ENCODE peak calls at places on chromosomes 11 and 22, in five cellular contexts. M is sigmoid colon, A is adrenal gland, U is vagina, C is dorsolateral prefrontal cortex. Y is an unnamed sample.

GRCh38 chr11:74069146-74070046 is 60.5 kb upstream of the UCP3 start:
- DNase-seq in A (no peak), C (no peak), M (no peak), U (no peak), Y (no peak)

GRCh38 chr11:117822031-117822521 is 2.5 kb downstream of the FXYD2 start:
- DNase-seq in U (no peak), A (peak; percentile 38), M (peak; percentile 73), C (peak; percentile 53), Y (no peak)

GRCh38 chr11:69558519-69558941 is 77.1 kb downstream of the LINC01488 start:
- DNase-seq in U (no peak), M (no peak), C (no peak), A (no peak), Y (no peak)

GRCh38 chr11:36713715-36714114 is 115.7 kb upstream of the RAG2 start:
- DNase-seq in M (no peak), C (no peak), A (peak; percentile 17), U (no peak), Y (no peak)

GRCh38 chr11:134738581-134738980 is 326.5 kb upstream of the B3GAT1 start:
- DNase-seq in A (no peak), M (no peak), U (no peak), C (no peak), Y (no peak)

GRCh38 chr11:77130763-77131513 is 2.9 kb downstream of the MYO7A start:
- DNase-seq in M (no peak), U (no peak), C (no peak), A (peak; percentile 95), Y (peak; percentile 44)

GRCh38 chr11:116903139-116903538 is 65.7 kb upstream of the APOA1 start:
- DNase-seq in M (no peak), C (no peak), U (no peak), A (no peak), Y (no peak)

GRCh38 chr11:128502736-128503135 is 84.6 kb downstream of the ETS1 start:
- DNase-seq in M (no peak), C (no peak), A (no peak), U (no peak), Y (no peak)

GRCh38 chr11:7677071-7677470 is 3.8 kb upstream of the CYB5R2 start:
- DNase-seq in M (no peak), U (no peak), C (no peak), A (no peak), Y (no peak)

GRCh38 chr11:61488651-61489291 is 19.8 kb upstream of the LRRC10B start:
- DNase-seq in M (no peak), U (no peak), C (no peak), A (peak; percentile 75), Y (no peak)

GRCh38 chr22:42138122-42138770 is 7.6 kb upstream of the CYP2D6 start:
- DNase-seq in C (no peak), M (no peak), A (no peak), U (no peak), Y (no peak)

GRCh38 chr22:36461665-36462474 is 19.6 kb downstream of the TXN2 start:
- DNase-seq in U (no peak), M (peak; percentile 72), A (no peak), C (no peak), Y (no peak)

GRCh38 chr22:40463017-40463631 is 92.7 kb downstream of the SGSM3 start:
- DNase-seq in A (no peak), M (no peak), U (no peak), C (no peak), Y (peak; percentile 8)

GRCh38 chr11:128052912-128053641 is 534.3 kb downstream of the ETS1 start:
- DNase-seq in M (no peak), A (no peak), U (no peak), C (no peak), Y (no peak)

GRCh38 chr11:70364745-70365535 is 33.4 kb upstream of the CTTN start:
- DNase-seq in U (no peak), A (no peak), M (no peak), C (no peak), Y (no peak)

GRCh38 chr22:41444360-41445170 is 2.0 kb downstream of the TOB2 start:
- DNase-seq in M (peak; percentile 97), A (peak; percentile 97), C (peak; percentile 93), U (peak; percentile 99), Y (peak; percentile 85)

GRCh38 chr22:38964306-38964705 is 6.9 kb downstream of the APOBEC3A start:
- DNase-seq in A (no peak), M (no peak), C (no peak), U (no peak), Y (no peak)

GRCh38 chr11:86644291-86644690 is 28.1 kb downstream of the ME3 start:
- DNase-seq in C (no peak), M (no peak), U (no peak), A (no peak), Y (no peak)

GRCh38 chr22:25815561-25815960 is 73.6 kb downstream of the MYO18B start:
- DNase-seq in C (no peak), U (no peak), M (no peak), A (no peak), Y (no peak)

GRCh38 chr11:125763483-125763882 is 15.1 kb downstream of the PATE2 start:
- DNase-seq in C (no peak), U (no peak), A (no peak), M (no peak), Y (no peak)

GRCh38 chr11:35671396-35672127 is 9.0 kb downstream of the TRIM44 start:
- DNase-seq in A (no peak), M (no peak), U (no peak), C (no peak), Y (no peak)

GRCh38 chr22:41524283-41524682 is 20.0 kb downstream of the POLR3H start:
- DNase-seq in A (peak; percentile 79), C (no peak), U (no peak), M (peak; percentile 91), Y (peak; percentile 67)

GRCh38 chr11:95715777-95716241 is 73.8 kb downstream of the FAM76B start:
- DNase-seq in C (peak; percentile 34), M (no peak), A (no peak), U (no peak), Y (peak; percentile 6)

GRCh38 chr11:88179966-88180629 is 4.9 kb upstream of the RAB38 start:
- DNase-seq in A (no peak), U (no peak), M (no peak), C (no peak), Y (no peak)

DNA sequence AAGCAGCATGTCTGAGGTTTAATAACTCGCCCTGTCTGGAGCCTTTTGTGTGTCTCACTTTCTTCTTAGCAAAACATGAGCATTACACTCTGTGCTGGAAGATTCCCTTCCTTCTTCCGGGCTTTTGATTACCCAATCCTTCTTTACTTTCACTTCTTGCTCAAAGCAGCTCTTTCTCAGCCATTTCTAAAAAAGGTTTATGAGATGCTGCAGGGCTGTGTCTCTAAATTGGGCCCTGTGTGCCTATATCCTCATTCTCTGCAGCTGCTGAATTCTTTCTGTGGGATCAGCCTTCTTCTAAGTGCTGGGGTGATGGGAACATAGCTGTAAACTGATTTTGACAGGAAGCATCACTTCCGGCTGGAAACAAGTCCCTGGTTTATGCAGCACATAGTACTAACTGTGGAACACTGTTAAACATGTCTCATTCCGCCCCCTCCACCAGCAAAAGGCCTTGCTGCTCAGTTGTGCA is 71.8 kb downstream of the PIWIL4 start:
- DNase-seq in A (no peak), U (no peak), C (no peak), M (no peak), Y (no peak)
- H3K27ac ChIP-seq in A (no peak overlapping the region), U (peak overlapping the region; percentile 22), C (peak overlapping the region; percentile 65), M (peak overlapping the region; percentile 58), Y (peak overlapping the region; percentile 41)

GRCh38 chr11:84780689-84781293 is 846.4 kb downstream of the DLG2 start:
- DNase-seq in C (no peak), M (no peak), A (no peak), U (no peak), Y (no peak)
- H3K27ac ChIP-seq in C (no peak overlapping the region), M (no peak overlapping the region), A (no peak overlapping the region), U (no peak overlapping the region), Y (no peak overlapping the region)

GRCh38 chr11:119723952-119724325 is 5.1 kb downstream of the NECTIN1 start:
- DNase-seq in A (no peak), U (no peak), C (no peak), M (no peak), Y (no peak)

GRCh38 chr11:119720311-119720710 is 8.7 kb downstream of the NECTIN1 start:
- DNase-seq in U (no peak), C (no peak), A (no peak), M (no peak), Y (no peak)

GRCh38 chr11:119722281-119722794 is 6.7 kb downstream of the NECTIN1 start:
- DNase-seq in M (no peak), U (no peak), C (no peak), A (no peak), Y (no peak)

GRCh38 chr11:119723243-119723951 is 5.6 kb downstream of the NECTIN1 start:
- DNase-seq in A (no peak), M (no peak), C (no peak), U (no peak), Y (no peak)

DNA sequence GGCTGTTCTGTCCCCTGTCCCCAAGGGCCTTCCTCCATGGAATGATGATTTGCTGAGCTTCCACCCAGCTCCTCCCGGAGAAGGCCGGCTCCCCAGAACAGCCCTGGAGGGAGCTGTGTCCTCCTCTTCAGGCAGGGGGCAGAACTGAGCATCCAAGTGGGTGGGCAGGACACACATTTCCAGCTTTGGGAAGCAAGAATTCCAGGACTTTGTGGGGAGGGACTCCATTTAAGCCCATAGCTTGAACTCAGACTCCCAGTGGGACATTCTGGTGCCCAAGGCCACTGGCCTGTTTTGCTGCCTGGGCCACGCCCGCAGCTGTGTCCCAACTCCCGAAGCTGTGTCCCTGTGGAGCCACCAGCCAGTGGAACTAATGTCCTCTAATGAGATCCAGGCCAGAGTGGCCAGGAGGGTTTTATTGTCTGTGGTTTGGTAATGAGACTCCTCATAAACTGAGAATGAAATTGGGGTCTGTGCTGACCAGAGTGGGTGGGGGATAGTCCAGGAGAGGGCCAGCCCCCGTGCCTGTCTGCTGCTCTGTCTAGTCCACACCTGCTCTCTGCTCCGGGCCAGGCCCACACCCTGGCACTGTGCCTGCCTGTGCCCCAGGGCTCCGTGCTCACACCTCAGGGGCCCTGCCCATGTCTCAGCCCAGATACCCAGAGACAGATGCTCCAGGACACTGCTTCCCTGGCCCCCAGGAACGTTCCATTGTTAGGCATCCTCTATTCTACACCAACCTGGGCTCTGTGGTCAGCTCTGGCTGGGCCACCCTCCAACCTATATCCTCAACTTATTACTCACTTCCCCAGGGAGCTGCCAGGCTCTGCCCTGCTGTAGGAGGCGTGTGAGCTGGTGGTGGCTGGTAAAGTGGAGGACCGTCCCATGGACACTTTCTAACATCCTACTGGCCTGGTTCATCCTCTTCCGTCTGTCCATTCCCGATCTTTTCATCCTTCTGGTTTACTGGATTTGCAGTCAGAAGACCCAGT is 7.6 kb downstream of the NECTIN1 start:
- DNase-seq in U (no peak), M (no peak), C (no peak), A (no peak), Y (no peak)
- H3K27ac ChIP-seq in U (no peak overlapping the region), M (no peak overlapping the region), C (peak overlapping the region; percentile 21), A (no peak overlapping the region), Y (peak overlapping the region; percentile 14)

GRCh38 chr11:34292546-34292945 is 65.3 kb downstream of the ABTB2 start:
- DNase-seq in A (no peak), C (no peak), M (no peak), U (no peak), Y (no peak)

GRCh38 chr11:34299962-34300350 is 57.9 kb downstream of the ABTB2 start:
- DNase-seq in U (no peak), A (no peak), C (no peak), M (no peak), Y (no peak)

GRCh38 chr11:34300571-34301295 is 57.1 kb downstream of the ABTB2 start:
- DNase-seq in C (no peak), U (no peak), M (no peak), A (no peak), Y (no peak)

GRCh38 chr11:34299284-34299961 is 58.4 kb downstream of the ABTB2 start:
- DNase-seq in C (no peak), A (no peak), M (no peak), U (no peak), Y (no peak)

GRCh38 chr11:34296412-34296811 is 61.4 kb downstream of the ABTB2 start:
- DNase-seq in A (no peak), U (no peak), C (no peak), M (no peak), Y (no peak)
- H3K27ac ChIP-seq in A (no peak overlapping the region), U (no peak overlapping the region), C (no peak overlapping the region), M (no peak overlapping the region), Y (no peak overlapping the region)

Y was measured in substantia nigra.